ENCODE peak calls at places on chromosome 1, in ten cellular contexts. One of them, this sample, is unnamed.

GRCh38 chr1:26072305-26072704 is 4.9 kb upstream of the TRIM63 start:
- DNase-seq in GM06990: no peak
- DNase-seq in heart left ventricle: peak; percentile 76
- DNase-seq in keratinocyte: no peak
- DNase-seq in heart right ventricle: peak; percentile 58
- DNase-seq in fibroblast of mammary gland: no peak
- DNase-seq in transverse colon: no peak
- DNase-seq in AG04450: no peak
- DNase-seq in lower leg skin: no peak
- DNase-seq in upper lobe of right lung: no peak
- DNase-seq in this sample: no peak

GRCh38 chr1:180633092-180634045 is 1.5 kb downstream of the XPR1 start:
- DNase-seq in GM06990: no peak
- DNase-seq in heart left ventricle: no peak
- DNase-seq in keratinocyte: peak; percentile 60
- DNase-seq in heart right ventricle: no peak
- DNase-seq in fibroblast of mammary gland: peak; percentile 58
- DNase-seq in transverse colon: no peak
- DNase-seq in AG04450: no peak
- DNase-seq in lower leg skin: no peak
- DNase-seq in upper lobe of right lung: no peak
- DNase-seq in this sample: no peak

GRCh38 chr1:54811066-54811465 is 9.9 kb upstream of the TTC22 start:
- DNase-seq in GM06990: no peak
- DNase-seq in heart left ventricle: no peak
- DNase-seq in keratinocyte: no peak
- DNase-seq in heart right ventricle: no peak
- DNase-seq in fibroblast of mammary gland: no peak
- DNase-seq in transverse colon: peak; percentile 4
- DNase-seq in AG04450: no peak
- DNase-seq in lower leg skin: no peak
- DNase-seq in upper lobe of right lung: no peak
- DNase-seq in this sample: peak; percentile 5

GRCh38 chr1:230091473-230092231 is 24.6 kb downstream of the GALNT2 start:
- DNase-seq in GM06990: no peak
- DNase-seq in heart left ventricle: no peak
- DNase-seq in keratinocyte: no peak
- DNase-seq in heart right ventricle: no peak
- DNase-seq in fibroblast of mammary gland: peak; percentile 71
- DNase-seq in transverse colon: no peak
- DNase-seq in AG04450: no peak
- DNase-seq in lower leg skin: no peak
- DNase-seq in upper lobe of right lung: no peak
- DNase-seq in this sample: no peak

GRCh38 chr1:230365723-230366307 is 60.3 kb downstream of the PGBD5 start:
- DNase-seq in GM06990: no peak
- DNase-seq in heart left ventricle: no peak
- DNase-seq in keratinocyte: no peak
- DNase-seq in heart right ventricle: no peak
- DNase-seq in fibroblast of mammary gland: no peak
- DNase-seq in transverse colon: no peak
- DNase-seq in AG04450: no peak
- DNase-seq in lower leg skin: no peak
- DNase-seq in upper lobe of right lung: no peak
- DNase-seq in this sample: no peak

GRCh38 chr1:50129201-50129600 is 20.5 kb downstream of the ELAVL4 start:
- DNase-seq in GM06990: no peak
- DNase-seq in heart left ventricle: no peak
- DNase-seq in keratinocyte: no peak
- DNase-seq in heart right ventricle: no peak
- DNase-seq in fibroblast of mammary gland: no peak
- DNase-seq in transverse colon: no peak
- DNase-seq in AG04450: no peak
- DNase-seq in lower leg skin: no peak
- DNase-seq in upper lobe of right lung: no peak
- DNase-seq in this sample: no peak

GRCh38 chr1:68010094-68010493 is 40.3 kb downstream of the DIRAS3 start:
- DNase-seq in GM06990: no peak
- DNase-seq in heart left ventricle: no peak
- DNase-seq in keratinocyte: no peak
- DNase-seq in heart right ventricle: no peak
- DNase-seq in fibroblast of mammary gland: peak; percentile 67
- DNase-seq in transverse colon: no peak
- DNase-seq in AG04450: no peak
- DNase-seq in lower leg skin: no peak
- DNase-seq in upper lobe of right lung: no peak
- DNase-seq in this sample: no peak

GRCh38 chr1:24642481-24643361 is at the start of gene SRRM1:
- DNase-seq in GM06990: peak; percentile 100
- DNase-seq in heart left ventricle: peak; percentile 100
- DNase-seq in keratinocyte: peak; percentile 99
- DNase-seq in heart right ventricle: peak; percentile 100
- DNase-seq in fibroblast of mammary gland: peak; percentile 100
- DNase-seq in transverse colon: peak; percentile 99
- DNase-seq in AG04450: peak; percentile 100
- DNase-seq in lower leg skin: peak; percentile 100
- DNase-seq in upper lobe of right lung: peak; percentile 99
- DNase-seq in this sample: peak; percentile 100

GRCh38 chr1:111920221-111921024 is 69.0 kb downstream of the KCND3 start:
- DNase-seq in GM06990: no peak
- DNase-seq in heart left ventricle: peak; percentile 70
- DNase-seq in keratinocyte: no peak
- DNase-seq in heart right ventricle: peak; percentile 45
- DNase-seq in fibroblast of mammary gland: no peak
- DNase-seq in transverse colon: no peak
- DNase-seq in AG04450: no peak
- DNase-seq in lower leg skin: peak; percentile 25
- DNase-seq in upper lobe of right lung: no peak
- DNase-seq in this sample: no peak

GRCh38 chr1:4081806-4082645 is 182.0 kb upstream of the C1orf174 start:
- DNase-seq in GM06990: no peak
- DNase-seq in heart left ventricle: no peak
- DNase-seq in keratinocyte: no peak
- DNase-seq in heart right ventricle: no peak
- DNase-seq in fibroblast of mammary gland: no peak
- DNase-seq in transverse colon: no peak
- DNase-seq in AG04450: no peak
- DNase-seq in lower leg skin: no peak
- DNase-seq in upper lobe of right lung: peak; percentile 54
- DNase-seq in this sample: no peak

GRCh38 chr1:190140644-190141043 is 337.0 kb downstream of the BRINP3 start:
- DNase-seq in GM06990: no peak
- DNase-seq in heart left ventricle: no peak
- DNase-seq in keratinocyte: no peak
- DNase-seq in heart right ventricle: no peak
- DNase-seq in fibroblast of mammary gland: no peak
- DNase-seq in transverse colon: no peak
- DNase-seq in AG04450: no peak
- DNase-seq in lower leg skin: no peak
- DNase-seq in upper lobe of right lung: no peak
- DNase-seq in this sample: no peak

GRCh38 chr1:40715660-40716059 is 24.2 kb downstream of the NFYC start:
- DNase-seq in GM06990: no peak
- DNase-seq in heart left ventricle: no peak
- DNase-seq in keratinocyte: no peak
- DNase-seq in heart right ventricle: no peak
- DNase-seq in fibroblast of mammary gland: no peak
- DNase-seq in transverse colon: no peak
- DNase-seq in AG04450: no peak
- DNase-seq in lower leg skin: no peak
- DNase-seq in upper lobe of right lung: no peak
- DNase-seq in this sample: no peak

GRCh38 chr1:1847501-1848289 is 43.2 kb downstream of the GNB1 start:
- DNase-seq in GM06990: no peak
- DNase-seq in heart left ventricle: no peak
- DNase-seq in keratinocyte: no peak
- DNase-seq in heart right ventricle: no peak
- DNase-seq in fibroblast of mammary gland: no peak
- DNase-seq in transverse colon: peak; percentile 25
- DNase-seq in AG04450: no peak
- DNase-seq in lower leg skin: no peak
- DNase-seq in upper lobe of right lung: no peak
- DNase-seq in this sample: no peak
- H3K4me3 ChIP-seq in GM06990: no peak overlapping the region
- H3K4me3 ChIP-seq in heart left ventricle: no peak overlapping the region
- H3K4me3 ChIP-seq in keratinocyte: no peak overlapping the region
- H3K4me3 ChIP-seq in heart right ventricle: no peak overlapping the region
- H3K4me3 ChIP-seq in fibroblast of mammary gland: no peak overlapping the region
- H3K4me3 ChIP-seq in transverse colon: no peak overlapping the region
- H3K4me3 ChIP-seq in AG04450: no peak overlapping the region
- H3K4me3 ChIP-seq in lower leg skin: no peak overlapping the region
- H3K4me3 ChIP-seq in upper lobe of right lung: no peak overlapping the region
- H3K4me3 ChIP-seq in this sample: no peak overlapping the region

GRCh38 chr1:174744886-174745285 is 254.9 kb upstream of the CACYBP start:
- DNase-seq in GM06990: no peak
- DNase-seq in heart left ventricle: no peak
- DNase-seq in keratinocyte: no peak
- DNase-seq in heart right ventricle: no peak
- DNase-seq in fibroblast of mammary gland: peak; percentile 73
- DNase-seq in transverse colon: no peak
- DNase-seq in AG04450: no peak
- DNase-seq in lower leg skin: no peak
- DNase-seq in upper lobe of right lung: no peak
- DNase-seq in this sample: no peak

GRCh38 chr1:174748603-174749002 is 251.1 kb upstream of the CACYBP start:
- DNase-seq in GM06990: no peak
- DNase-seq in heart left ventricle: no peak
- DNase-seq in keratinocyte: no peak
- DNase-seq in heart right ventricle: no peak
- DNase-seq in fibroblast of mammary gland: no peak
- DNase-seq in transverse colon: no peak
- DNase-seq in AG04450: no peak
- DNase-seq in lower leg skin: no peak
- DNase-seq in upper lobe of right lung: no peak
- DNase-seq in this sample: no peak

GRCh38 chr1:174746024-174746808 is 253.5 kb upstream of the CACYBP start:
- DNase-seq in GM06990: no peak
- DNase-seq in heart left ventricle: no peak
- DNase-seq in keratinocyte: no peak
- DNase-seq in heart right ventricle: no peak
- DNase-seq in fibroblast of mammary gland: peak; percentile 16
- DNase-seq in transverse colon: no peak
- DNase-seq in AG04450: no peak
- DNase-seq in lower leg skin: no peak
- DNase-seq in upper lobe of right lung: no peak
- DNase-seq in this sample: no peak

GRCh38 chr1:174743654-174744561 is 255.8 kb upstream of the CACYBP start:
- DNase-seq in GM06990: no peak
- DNase-seq in heart left ventricle: no peak
- DNase-seq in keratinocyte: peak; percentile 7
- DNase-seq in heart right ventricle: no peak
- DNase-seq in fibroblast of mammary gland: peak; percentile 67
- DNase-seq in transverse colon: no peak
- DNase-seq in AG04450: peak; percentile 33
- DNase-seq in lower leg skin: no peak
- DNase-seq in upper lobe of right lung: no peak
- DNase-seq in this sample: no peak

DNA sequence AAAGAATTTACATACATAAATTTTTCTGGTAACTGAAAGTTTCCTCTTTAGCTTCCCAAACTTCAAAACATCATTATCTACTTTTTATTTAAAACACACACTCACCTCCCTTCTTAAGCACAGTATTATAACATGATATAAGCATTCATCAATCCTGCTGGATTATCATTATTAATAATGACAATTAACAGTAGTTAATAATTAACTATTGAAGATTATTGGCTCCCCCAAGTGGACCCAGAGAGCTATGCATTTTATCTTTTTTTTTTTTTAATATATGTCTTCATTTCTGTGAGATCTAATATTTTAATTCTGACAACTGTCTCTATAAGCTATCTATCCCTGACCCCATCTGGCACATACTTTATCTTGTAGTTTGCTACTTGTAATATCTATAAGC is 252.1 kb upstream of the CACYBP start:
- DNase-seq in GM06990: no peak
- DNase-seq in heart left ventricle: no peak
- DNase-seq in keratinocyte: no peak
- DNase-seq in heart right ventricle: no peak
- DNase-seq in fibroblast of mammary gland: no peak
- DNase-seq in transverse colon: no peak
- DNase-seq in AG04450: no peak
- DNase-seq in lower leg skin: no peak
- DNase-seq in upper lobe of right lung: no peak
- DNase-seq in this sample: no peak
- TF ChIP-seq CTCF in GM06990: peak; percentile 7
- TF ChIP-seq CTCF in heart left ventricle: no peak
- TF ChIP-seq CTCF in keratinocyte: no peak
- TF ChIP-seq CTCF in heart right ventricle: no peak
- TF ChIP-seq CTCF in fibroblast of mammary gland: peak; percentile 20
- TF ChIP-seq CTCF in transverse colon: no peak
- TF ChIP-seq CTCF in AG04450: peak; percentile 31
- TF ChIP-seq CTCF in lower leg skin: no peak
- TF ChIP-seq CTCF in upper lobe of right lung: no peak
- TF ChIP-seq CTCF in this sample: no peak

DNA sequence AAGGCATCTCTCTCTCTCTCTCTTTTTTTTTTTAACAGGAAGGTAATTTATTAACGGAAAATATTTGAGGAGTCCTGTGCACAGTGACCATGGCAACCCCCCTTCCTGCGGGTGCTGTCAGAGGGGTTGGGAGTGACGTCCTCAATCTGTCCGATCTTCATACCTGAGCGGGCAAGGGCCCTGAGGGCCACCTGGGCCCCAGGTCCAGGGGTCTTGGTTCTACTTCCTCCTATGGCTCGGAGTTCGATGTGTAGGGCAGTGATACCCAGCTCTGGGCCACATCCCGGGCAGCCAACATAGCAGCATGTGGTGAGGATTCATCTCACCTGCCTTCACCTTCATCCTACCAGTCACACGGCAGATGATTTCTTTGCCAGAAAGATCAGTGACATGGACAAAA is 11.0 kb downstream of the MAPKAPK2 start:
- DNase-seq in GM06990: no peak
- DNase-seq in heart left ventricle: no peak
- DNase-seq in keratinocyte: no peak
- DNase-seq in heart right ventricle: no peak
- DNase-seq in fibroblast of mammary gland: no peak
- DNase-seq in transverse colon: no peak
- DNase-seq in AG04450: no peak
- DNase-seq in lower leg skin: no peak
- DNase-seq in upper lobe of right lung: peak; percentile 16
- DNase-seq in this sample: no peak
- H3K4me3 ChIP-seq in GM06990: no peak overlapping the region
- H3K4me3 ChIP-seq in heart left ventricle: no peak overlapping the region
- H3K4me3 ChIP-seq in keratinocyte: no peak overlapping the region
- H3K4me3 ChIP-seq in heart right ventricle: no peak overlapping the region
- H3K4me3 ChIP-seq in fibroblast of mammary gland: no peak overlapping the region
- H3K4me3 ChIP-seq in transverse colon: no peak overlapping the region
- H3K4me3 ChIP-seq in AG04450: no peak overlapping the region
- H3K4me3 ChIP-seq in lower leg skin: no peak overlapping the region
- H3K4me3 ChIP-seq in upper lobe of right lung: no peak overlapping the region
- H3K4me3 ChIP-seq in this sample: no peak overlapping the region

DNA sequence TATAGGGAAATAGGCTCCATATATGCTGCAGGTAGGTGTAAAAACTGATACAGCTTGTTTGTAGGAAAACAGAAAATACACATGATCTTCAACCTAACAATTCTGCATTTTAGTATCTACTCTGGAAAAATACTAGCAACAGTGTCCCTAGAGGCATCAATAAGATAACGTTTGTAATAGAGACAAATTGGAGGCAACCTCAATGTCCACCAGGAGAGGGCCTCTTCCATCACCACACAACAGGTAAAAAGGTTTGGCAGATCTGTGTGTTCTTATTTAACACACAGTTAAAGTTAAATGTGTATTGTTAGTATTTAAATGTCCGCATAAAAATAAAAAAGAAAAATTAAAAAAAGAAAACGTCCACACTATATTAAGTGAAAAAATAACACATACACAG is 5.4 kb downstream of the EIF2D start:
- DNase-seq in GM06990: no peak
- DNase-seq in heart left ventricle: no peak
- DNase-seq in keratinocyte: no peak
- DNase-seq in heart right ventricle: no peak
- DNase-seq in fibroblast of mammary gland: peak; percentile 43
- DNase-seq in transverse colon: no peak
- DNase-seq in AG04450: no peak
- DNase-seq in lower leg skin: no peak
- DNase-seq in upper lobe of right lung: no peak
- DNase-seq in this sample: no peak
- TF ChIP-seq CTCF in GM06990: peak; percentile 60
- TF ChIP-seq CTCF in heart left ventricle: no peak
- TF ChIP-seq CTCF in keratinocyte: peak; percentile 45
- TF ChIP-seq CTCF in heart right ventricle: no peak
- TF ChIP-seq CTCF in fibroblast of mammary gland: peak; percentile 56
- TF ChIP-seq CTCF in transverse colon: peak; percentile 21
- TF ChIP-seq CTCF in AG04450: peak; percentile 63
- TF ChIP-seq CTCF in lower leg skin: no peak
- TF ChIP-seq CTCF in upper lobe of right lung: peak; percentile 12
- TF ChIP-seq CTCF in this sample: no peak